ENCODE peak calls at places on chromosomes 3 and 15, in five cellular contexts. I, J, V, S and Q are unnamed samples.

GRCh38 chr3:141237701-141238521 is 6.3 kb downstream of the PXYLP1 start:
- DNase-seq in I (no peak), J (peak; percentile 89), V (no peak), S (peak; percentile 74), Q (no peak)

GRCh38 chr15:55709458-55709857 is 33.5 kb downstream of the PRTG start:
- DNase-seq in I (no peak), J (no peak), V (no peak), S (no peak), Q (no peak)

GRCh38 chr3:30470566-30470965 is 135.8 kb upstream of the TGFBR2 start:
- DNase-seq in I (no peak), J (no peak), V (no peak), S (no peak), Q (no peak)

GRCh38 chr3:106208979-106209378 is 340.2 kb upstream of the CBLB start:
- DNase-seq in I (no peak), J (no peak), V (no peak), S (no peak), Q (no peak)

GRCh38 chr15:71279757-71280141 is 164.5 kb downstream of the THSD4 start:
- DNase-seq in I (no peak), J (no peak), V (no peak), S (no peak), Q (no peak)

GRCh38 chr3:71862374-71863145 is 77.6 kb upstream of the PROK2 start:
- DNase-seq in I (no peak), J (no peak), V (no peak), S (no peak), Q (no peak)

GRCh38 chr3:78642471-78642870 is 1125.3 kb downstream of the ROBO1 start:
- DNase-seq in I (no peak), J (no peak), V (no peak), S (no peak), Q (no peak)

GRCh38 chr3:10563396-10563795 is 58.0 kb upstream of the ATP2B2 start:
- DNase-seq in I (peak; percentile 11), J (no peak), V (no peak), S (no peak), Q (no peak)

GRCh38 chr3:183514048-183514447 is 41.5 kb downstream of the KLHL6 start:
- DNase-seq in I (no peak), J (no peak), V (no peak), S (no peak), Q (no peak)

GRCh38 chr3:190183121-190183520 is 62.4 kb upstream of the P3H2 start:
- DNase-seq in I (no peak), J (no peak), V (no peak), S (peak; percentile 8), Q (no peak)

GRCh38 chr3:186013312-186013711 is 75.5 kb upstream of the TRA2B start:
- DNase-seq in I (no peak), J (no peak), V (no peak), S (no peak), Q (no peak)

GRCh38 chr15:96322401-96323249 is 7.9 kb upstream of the NR2F2 start:
- DNase-seq in I (peak; percentile 81), J (peak; percentile 39), V (no peak), S (peak; percentile 32), Q (peak; percentile 93)

GRCh38 chr3:119349353-119349752 is 55.2 kb downstream of the ARHGAP31 start:
- DNase-seq in I (no peak), J (no peak), V (no peak), S (no peak), Q (no peak)

GRCh38 chr3:58251653-58252052 is 14.1 kb downstream of the ABHD6 start:
- DNase-seq in I (no peak), J (no peak), V (no peak), S (no peak), Q (no peak)

GRCh38 chr3:51498871-51499790 is 684 bp downstream of the DCAF1 start:
- DNase-seq in I (peak; percentile 97), J (peak; percentile 96), V (peak; percentile 82), S (peak; percentile 93), Q (peak; percentile 98)

GRCh38 chr15:49988766-49989165 is 130.3 kb downstream of the ATP8B4 start:
- DNase-seq in I (no peak), J (no peak), V (no peak), S (no peak), Q (no peak)

GRCh38 chr3:112132554-112132953 is 494 bp downstream of the GCSAM start:
- DNase-seq in I (no peak), J (no peak), V (no peak), S (no peak), Q (no peak)
- H3K4me3 ChIP-seq in I (no peak overlapping the region), J (no peak overlapping the region), V (peak overlapping the region; percentile 78), S (peak overlapping the region; percentile 19), Q (no peak overlapping the region)

GRCh38 chr15:34584321-34584668 is 844 bp upstream of the GOLGA8B start:
- DNase-seq in I (no peak), J (no peak), V (no peak), S (no peak), Q (no peak)
- H3K4me3 ChIP-seq in I (no peak overlapping the region), J (peak overlapping the region; percentile 80), V (peak overlapping the region; percentile 74), S (peak overlapping the region; percentile 79), Q (peak overlapping the region; percentile 79)

DNA sequence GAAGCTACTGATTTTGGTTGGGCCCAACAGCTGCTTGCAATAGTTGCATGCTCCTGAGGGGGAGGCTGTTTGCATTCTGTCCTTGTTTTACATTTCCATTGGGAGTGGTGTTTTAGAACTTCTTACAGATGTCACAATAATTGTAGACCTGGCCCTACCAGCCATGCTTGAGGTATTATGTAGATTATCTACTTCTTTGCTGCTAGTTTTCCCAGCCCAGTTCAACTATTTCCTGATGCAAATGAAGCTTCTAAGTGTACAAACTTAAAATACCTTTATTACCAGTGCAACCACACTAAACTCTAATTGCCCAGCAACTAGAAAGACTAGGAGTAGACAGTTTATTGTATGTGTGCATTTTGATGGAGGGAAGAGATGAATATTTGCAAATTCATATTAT is 104.9 kb upstream of the MYZAP start:
- DNase-seq in I (no peak), J (no peak), V (no peak), S (no peak), Q (no peak)
- H3K4me3 ChIP-seq in I (no peak overlapping the region), J (no peak overlapping the region), V (no peak overlapping the region), S (no peak overlapping the region), Q (no peak overlapping the region)

GRCh38 chr3:109339714-109340648 is 2.6 kb upstream of the DPPA4 start:
- DNase-seq in I (no peak), J (no peak), V (no peak), S (no peak), Q (no peak)

GRCh38 chr3:109338322-109338721 is 976 bp upstream of the DPPA4 start:
- DNase-seq in I (no peak), J (no peak), V (no peak), S (no peak), Q (no peak)

GRCh38 chr3:109337393-109337792 is at the start of gene DPPA4:
- DNase-seq in I (no peak), J (no peak), V (no peak), S (no peak), Q (no peak)

GRCh38 chr3:109336272-109336957 is 931 bp downstream of the DPPA4 start:
- DNase-seq in I (no peak), J (no peak), V (no peak), S (no peak), Q (no peak)

DNA sequence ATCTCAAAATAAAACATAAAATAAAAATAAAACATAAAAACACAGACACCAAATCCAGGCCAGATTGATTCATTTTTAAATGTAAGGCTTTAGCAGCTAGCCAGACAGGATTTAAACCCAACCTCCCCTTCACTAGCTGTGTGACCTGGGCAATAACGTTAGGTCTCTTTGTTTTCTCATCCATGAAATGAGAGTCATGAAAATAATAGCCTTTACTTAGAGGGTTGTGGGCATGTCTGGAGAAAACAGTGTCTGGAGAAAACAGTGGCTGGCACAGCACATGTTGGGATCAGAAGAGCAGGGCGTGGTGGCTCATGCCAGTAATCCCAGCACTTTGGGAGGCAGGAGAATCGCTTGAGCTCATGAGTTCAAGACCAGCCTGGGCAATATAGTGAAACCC is 1.8 kb upstream of the DPPA4 start:
- DNase-seq in I (no peak), J (no peak), V (no peak), S (no peak), Q (no peak)
- H3K4me3 ChIP-seq in I (no peak overlapping the region), J (no peak overlapping the region), V (no peak overlapping the region), S (no peak overlapping the region), Q (no peak overlapping the region)

DNA sequence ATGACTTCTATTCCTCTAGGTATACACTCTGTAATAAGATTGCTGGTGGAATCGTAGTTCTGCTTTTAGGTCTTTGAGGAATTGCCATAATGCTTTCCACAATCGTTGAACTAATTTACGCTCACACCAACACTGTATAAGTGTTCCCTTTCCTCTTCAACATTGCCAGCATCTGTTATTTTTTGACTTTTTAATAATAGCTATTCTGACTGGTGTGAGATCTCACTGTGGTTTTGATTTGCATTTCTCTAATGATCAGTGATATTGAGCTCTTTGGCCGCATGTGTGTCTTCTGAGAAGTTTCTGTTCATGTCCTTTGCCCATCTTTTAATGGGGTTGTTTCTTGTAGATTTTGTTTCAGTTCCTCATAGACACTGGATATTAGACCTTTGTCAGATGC is 12.8 kb downstream of the NXPE3 start:
- DNase-seq in I (no peak), J (no peak), V (no peak), S (no peak), Q (no peak)
- H3K4me3 ChIP-seq in I (no peak overlapping the region), J (no peak overlapping the region), V (no peak overlapping the region), S (no peak overlapping the region), Q (no peak overlapping the region)

GRCh38 chr3:197952440-197952839 is 2.5 kb downstream of the RPL35A start:
- DNase-seq in I (no peak), J (no peak), V (no peak), S (no peak), Q (no peak)
- H3K4me3 ChIP-seq in I (no peak overlapping the region), J (no peak overlapping the region), V (no peak overlapping the region), S (no peak overlapping the region), Q (no peak overlapping the region)